ENCODE peak calls at places on chromosomes 13 and 19, in five cellular contexts. T, Q, Y, U and R are unnamed samples.

GRCh38 chr13:23770428-23770827 is 118.8 kb downstream of the MIPEP start:
- DNase-seq in Y (no peak), T (no peak), U (no peak), Q (no peak), R (no peak)

GRCh38 chr19:18941628-18942354 is 774 bp upstream of the HOMER3 start:
- DNase-seq in T (no peak), Y (no peak), Q (no peak), U (no peak), R (no peak)

GRCh38 chr19:49746206-49746958 is 16.7 kb downstream of the TSKS start:
- DNase-seq in T (no peak), U (peak), Y (peak), Q (no peak), R (no peak)

GRCh38 chr13:98741741-98742435 is 10.6 kb downstream of the SLC15A1 start:
- DNase-seq in U (no peak), Q (no peak), T (no peak), Y (no peak), R (no peak)

GRCh38 chr13:93244141-93244917 is 17.7 kb downstream of the GPC6 start:
- DNase-seq in U (no peak), Y (no peak), Q (no peak), T (no peak), R (no peak)

GRCh38 chr13:39051157-39051556 is 12.9 kb downstream of the NHLRC3 start:
- DNase-seq in Q (peak), U (no peak), Y (no peak), T (no peak), R (peak)

GRCh38 chr19:13098291-13099072 is 4.2 kb downstream of the LYL1 start:
- DNase-seq in Y (no peak), U (no peak), Q (no peak), T (no peak), R (no peak)

GRCh38 chr19:41025871-41026270 is 34.8 kb downstream of the CYP2B6 start:
- DNase-seq in T (no peak), Q (no peak), Y (no peak), U (no peak), R (no peak)